ENCODE peak calls at places on chromosomes 13 and 19, in five cellular contexts. Z is H1, B is neural progenitor cell, A is fibroblast of the aortic adventitia, O is neural crest cell. G is an unnamed sample.

GRCh38 chr19:1931445-1931844 is 9.5 kb upstream of the CSNK1G2 start:
- DNase-seq in Z (no peak), O (no peak), B (no peak), A (no peak), G (no peak)

GRCh38 chr19:31586282-31586681 is 237.0 kb upstream of the TSHZ3 start:
- DNase-seq in A (no peak), O (no peak), Z (no peak), B (no peak), G (no peak)

GRCh38 chr19:50977626-50978025 is 6.1 kb downstream of the KLK7 start:
- DNase-seq in O (no peak), B (no peak), A (no peak), Z (no peak), G (no peak)

GRCh38 chr19:10764340-10764894 is 46.5 kb downstream of the DNM2 start:
- DNase-seq in O (no peak), Z (no peak), B (no peak), A (no peak), G (no peak)

GRCh38 chr19:18416778-18417249 is 2.4 kb upstream of the SSBP4 start:
- DNase-seq in A (peak), Z (no peak), O (peak), B (peak), G (peak)

GRCh38 chr13:84431646-84432045 is 549.4 kb upstream of the SLITRK1 start:
- DNase-seq in Z (no peak), A (peak), O (no peak), B (no peak), G (no peak)

GRCh38 chr13:85772379-85772778 is 26.8 kb downstream of the SLITRK6 start:
- DNase-seq in A (no peak), Z (no peak), B (no peak), O (no peak), G (no peak)

GRCh38 chr13:36804588-36804987 is 14.4 kb upstream of the RFXAP start:
- DNase-seq in B (no peak), A (no peak), O (no peak), Z (no peak), G (no peak)

GRCh38 chr19:10237702-10238101 is 6.6 kb upstream of the S1PR2 start:
- DNase-seq in O (no peak), Z (no peak), B (no peak), A (no peak), G (no peak)

GRCh38 chr19:12884926-12885748 is 1.9 kb downstream of the KLF1 start:
- DNase-seq in A (peak), B (peak), O (peak), Z (peak), G (peak)

GRCh38 chr19:15331419-15332310 is 674 bp downstream of the BRD4 start:
- DNase-seq in O (peak), A (no peak), Z (no peak), B (peak), G (no peak)

GRCh38 chr19:1422943-1423342 is 15.3 kb upstream of the RPS15 start:
- DNase-seq in A (no peak), Z (no peak), O (no peak), B (no peak), G (no peak)

GRCh38 chr19:48569814-48570213 is 17.8 kb downstream of the SULT2B1 start:
- DNase-seq in B (peak), O (no peak), A (peak), Z (no peak), G (no peak)

GRCh38 chr19:53868091-53868891 is 608 bp downstream of the MYADM start:
- DNase-seq in A (peak), B (peak), Z (no peak), O (no peak), G (peak)

GRCh38 chr13:96053003-96053703 is at the start of gene UGGT2:
- DNase-seq in Z (peak), O (peak), B (peak), A (peak), G (peak)
- TF ChIP-seq CTCF in Z (no peak), O (no peak), B (no peak), A (no peak), G (no peak)

DNA sequence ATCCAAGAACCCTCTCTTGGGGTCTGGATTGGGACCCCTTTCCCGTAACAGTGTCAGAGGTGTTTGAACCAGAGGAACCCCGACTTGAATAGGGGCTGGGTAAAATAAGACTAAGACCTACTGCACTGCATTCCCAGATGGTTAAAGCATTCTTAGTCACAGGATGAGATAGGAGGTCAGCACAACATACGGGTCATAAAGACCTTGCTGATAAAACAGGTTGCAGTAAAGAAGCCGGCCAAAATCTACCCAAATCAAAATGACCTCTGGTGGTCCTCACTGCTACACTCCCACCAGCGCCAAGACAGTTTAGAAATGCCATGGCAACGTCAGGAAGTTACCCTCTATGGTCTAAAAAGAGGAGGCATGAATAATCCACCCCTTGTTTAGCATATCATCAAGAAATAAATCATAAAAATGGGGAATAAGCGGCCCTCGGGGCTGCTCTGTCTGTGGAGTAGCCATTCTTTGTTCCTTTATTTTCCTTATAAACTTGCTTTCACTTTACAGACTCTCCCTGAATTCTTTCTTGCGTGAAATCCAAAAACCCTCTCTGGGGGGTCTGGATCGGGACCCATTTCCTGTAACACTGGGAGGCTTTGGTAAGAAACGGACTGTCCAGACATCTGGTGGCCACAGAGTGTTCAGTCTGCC is 4.4 kb upstream of the SIN3B start:
- DNase-seq in A (peak), O (no peak), Z (no peak), B (peak), G (no peak)
- TF ChIP-seq CTCF in A (no peak), O (no peak), Z (no peak), B (no peak), G (no peak)

DNA sequence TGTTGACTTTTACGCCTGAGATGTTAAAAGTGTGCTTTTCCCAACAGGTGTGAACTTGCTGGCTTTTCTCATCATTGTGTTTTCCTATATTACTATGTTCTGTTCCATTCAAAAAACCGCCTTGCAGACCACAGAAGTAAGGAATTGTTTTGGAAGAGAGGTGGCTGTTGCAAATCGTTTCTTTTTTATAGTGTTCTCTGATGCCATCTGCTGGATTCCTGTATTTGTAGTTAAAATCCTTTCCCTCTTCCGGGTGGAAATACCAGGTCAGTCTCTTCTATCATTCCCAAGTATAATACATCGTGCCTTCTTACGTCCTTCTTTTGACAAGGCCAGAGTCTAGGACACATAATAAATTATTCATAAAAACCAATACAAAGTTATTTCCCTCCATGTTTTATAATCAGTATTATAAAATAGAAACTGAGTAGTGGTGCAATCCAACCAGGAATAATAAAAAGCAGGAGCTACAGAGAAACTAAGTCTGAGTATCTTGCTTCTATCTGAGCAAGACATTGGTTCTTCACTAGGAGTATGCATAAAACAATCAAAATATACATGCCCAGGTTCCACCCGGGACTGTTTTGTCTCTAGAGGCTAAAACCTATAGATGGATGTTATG is 57.9 kb downstream of the RXFP2 start:
- DNase-seq in Z (no peak), O (no peak), A (peak), B (peak), G (no peak)
- TF ChIP-seq CTCF in Z (no peak), O (peak), A (peak), B (peak), G (peak)

GRCh38 chr19:3604227-3604986 is 2.3 kb downstream of the TBXA2R start:
- DNase-seq in A (no peak), B (no peak), O (no peak), Z (no peak), G (no peak)

GRCh38 chr19:3595521-3596061 is 10.3 kb downstream of the GIPC3 start:
- DNase-seq in Z (no peak), O (no peak), B (no peak), A (no peak), G (no peak)

GRCh38 chr19:3603121-3603841 is 3.4 kb downstream of the TBXA2R start:
- DNase-seq in B (no peak), O (no peak), A (no peak), Z (no peak), G (no peak)

GRCh38 chr19:3601021-3601420 is 5.7 kb downstream of the TBXA2R start:
- DNase-seq in A (no peak), Z (no peak), O (no peak), B (no peak), G (no peak)

GRCh38 chr19:3599776-3600183 is 6.9 kb downstream of the TBXA2R start:
- DNase-seq in Z (no peak), B (peak), A (no peak), O (no peak), G (no peak)
- TF ChIP-seq CTCF in Z (peak), B (peak), A (peak), O (no peak), G (peak)

G was measured in type B pancreatic cell.